ENCODE peak calls at places on chromosomes 12 and 14, in nine cellular contexts. A is EL; V is tibial artery; J is NCI-H146; O is right cardiac atrium; X is T-helper 17 cell; M is stimulated activated CD8-positive, alpha-beta memory T cell treated with anti-CD3 and anti-CD28 coated beads, Interleukin-7, amount 100 ng/mL, for 48 hours; Q is C1 segment of cervical spinal cord; D is fibroblast of lung. S is an unnamed sample.

GRCh38 chr12:47102406-47102805 is 22.6 kb upstream of the AMIGO2 start:
- DNase-seq in Q (no peak), D (no peak), V (no peak), A (no peak), O (no peak), M (no peak), X (no peak), J (no peak), S (no peak)

GRCh38 chr14:77653473-77653872 is 37.0 kb upstream of the SPTLC2 start:
- DNase-seq in D (no peak), V (no peak), M (no peak), J (no peak), A (no peak), X (no peak), Q (no peak), O (no peak), S (no peak)

GRCh38 chr14:59032821-59033220 is 155.6 kb upstream of the DAAM1 start:
- DNase-seq in M (no peak), A (no peak), D (peak; percentile 29), V (no peak), Q (no peak), O (no peak), J (no peak), X (no peak), S (no peak)

GRCh38 chr14:77681196-77682157 is 26.3 kb downstream of the ALKBH1 start:
- DNase-seq in J (no peak), O (no peak), D (peak; percentile 36), V (no peak), X (no peak), M (no peak), Q (no peak), A (peak; percentile 34), S (no peak)

GRCh38 chr14:104101651-104102281 is 16.3 kb downstream of the ASPG start:
- DNase-seq in D (no peak), X (no peak), O (peak; percentile 13), J (no peak), V (no peak), M (no peak), Q (no peak), A (no peak), S (no peak)

GRCh38 chr12:95605087-95605486 is 53.8 kb upstream of the USP44 start:
- DNase-seq in Q (no peak), A (peak; percentile 77), V (no peak), O (no peak), D (peak; percentile 81), X (no peak), J (no peak), M (no peak), S (peak; percentile 19)

GRCh38 chr12:53053223-53054111 is 3.6 kb downstream of the TNS2 start:
- DNase-seq in V (peak; percentile 72), A (no peak), O (peak; percentile 65), D (no peak), Q (peak; percentile 35), X (peak; percentile 42), J (peak; percentile 89), M (no peak), S (no peak)

GRCh38 chr12:33427071-33427470 is 12.5 kb downstream of the SYT10 start:
- DNase-seq in X (no peak), M (no peak), Q (no peak), A (no peak), O (no peak), J (no peak), V (no peak), D (no peak), S (no peak)

GRCh38 chr12:117649796-117650195 is 288.4 kb upstream of the NOS1 start:
- DNase-seq in A (no peak), Q (no peak), M (no peak), V (no peak), X (no peak), D (no peak), J (no peak), O (no peak), S (no peak)

GRCh38 chr12:6688543-6688999 is 604 bp downstream of the ZNF384 start:
- DNase-seq in V (peak; percentile 30), J (peak; percentile 57), X (no peak), D (no peak), A (no peak), M (no peak), O (peak; percentile 61), Q (no peak), S (no peak)

GRCh38 chr12:130795906-130796305 is 43.1 kb downstream of the STX2 start:
- DNase-seq in M (no peak), D (no peak), J (peak; percentile 9), X (no peak), Q (no peak), A (no peak), V (no peak), O (no peak), S (no peak)

S was measured in stromal cell of bone marrow.